ENCODE peak calls at places on chromosomes 2 and 18, in eight cellular contexts. X is HCT116, C is transverse colon, G is breast epithelium, Q is HepG2, T is GM12878, U is sigmoid colon, Z is K562. J is an unnamed sample.

GRCh38 chr2:165794520-165794882 is 454 bp upstream of the GALNT3 start:
- DNase-seq in X (peak; percentile 6), C (peak; percentile 69), G (peak; percentile 66), Q (no peak), T (peak; percentile 43), U (peak; percentile 57), Z (no peak), J (peak; percentile 76)

GRCh38 chr2:38596229-38596628 is 6.5 kb downstream of the HNRNPLL start:
- DNase-seq in X (no peak), C (no peak), G (no peak), Q (no peak), T (no peak), U (no peak), Z (no peak), J (no peak)

GRCh38 chr2:37837576-37838335 is 87.3 kb upstream of the RMDN2 start:
- DNase-seq in X (no peak), C (peak; percentile 54), G (no peak), Q (no peak), T (no peak), U (peak; percentile 96), Z (no peak), J (no peak)

GRCh38 chr18:59744271-59744721 is 47.1 kb upstream of the CCBE1 start:
- DNase-seq in X (no peak), C (no peak), G (no peak), Q (no peak), T (no peak), U (no peak), Z (no peak), J (no peak)

GRCh38 chr18:60599995-60600394 is 227.4 kb upstream of the MC4R start:
- DNase-seq in X (no peak), C (no peak), G (no peak), Q (no peak), T (no peak), U (no peak), Z (no peak), J (no peak)

GRCh38 chr2:176009445-176009844 is 7.4 kb upstream of the LNPK start:
- DNase-seq in X (no peak), C (no peak), G (no peak), Q (no peak), T (no peak), U (no peak), Z (peak; percentile 12), J (no peak)

GRCh38 chr18:8537400-8537799 is 71.8 kb upstream of the RAB12 start:
- DNase-seq in X (no peak), C (no peak), G (no peak), Q (no peak), T (no peak), U (no peak), Z (no peak), J (no peak)

GRCh38 chr2:234679766-234680687 is 183.1 kb upstream of the ARL4C start:
- DNase-seq in X (peak; percentile 90), C (peak; percentile 45), G (no peak), Q (peak; percentile 98), T (no peak), U (peak; percentile 89), Z (no peak), J (peak; percentile 30)

GRCh38 chr2:145106293-145106692 is 586.4 kb upstream of the ZEB2 start:
- DNase-seq in X (no peak), C (no peak), G (no peak), Q (no peak), T (no peak), U (no peak), Z (no peak), J (no peak)

GRCh38 chr2:212730994-212731393 is 192.4 kb upstream of the ERBB4 start:
- DNase-seq in X (no peak), C (no peak), G (no peak), Q (no peak), T (peak; percentile 79), U (no peak), Z (no peak), J (no peak)

GRCh38 chr2:42089340-42089925 is 41.6 kb downstream of the PKDCC start:
- DNase-seq in X (peak; percentile 31), C (peak; percentile 69), G (no peak), Q (peak; percentile 49), T (no peak), U (peak; percentile 84), Z (peak; percentile 86), J (peak; percentile 86)

DNA sequence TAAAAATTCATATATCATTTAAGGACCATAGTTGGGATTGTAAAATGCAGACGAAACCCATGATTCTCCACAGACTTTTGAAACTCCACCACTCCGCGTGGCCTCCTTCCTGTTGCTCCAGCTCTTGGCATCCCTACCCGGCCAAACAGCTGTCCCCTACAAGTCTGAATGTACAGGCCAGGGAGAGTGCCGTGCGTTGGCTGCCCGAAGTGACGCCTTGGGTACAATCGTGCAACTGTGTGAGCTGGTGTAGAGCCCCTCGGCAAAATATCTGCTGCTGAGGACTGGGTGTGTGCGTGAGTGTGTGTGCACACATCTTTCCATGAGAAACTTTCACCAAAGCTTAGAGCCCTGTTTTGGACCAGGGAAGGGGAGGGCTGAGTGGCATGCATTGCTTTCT is 43.8 kb upstream of the ZNF516 start:
- DNase-seq in X (no peak), C (no peak), G (no peak), Q (no peak), T (no peak), U (no peak), Z (no peak), J (no peak)
- TF ChIP-seq POLR2A in X (no peak), C (no peak), G (no peak), Q (no peak), T (no peak), U (no peak), Z (no peak), J (no peak)

GRCh38 chr2:95345066-95345414 is 47.9 kb downstream of the KCNIP3 start:
- DNase-seq in X (no peak), C (no peak), G (no peak), Q (no peak), T (no peak), U (no peak), Z (no peak), J (peak; percentile 14)

GRCh38 chr2:95346738-95347671 is 49.9 kb downstream of the KCNIP3 start:
- DNase-seq in X (no peak), C (no peak), G (no peak), Q (no peak), T (no peak), U (peak; percentile 69), Z (peak; percentile 15), J (peak; percentile 89)

GRCh38 chr2:95345415-95346235 is 48.5 kb downstream of the KCNIP3 start:
- DNase-seq in X (peak; percentile 60), C (peak; percentile 88), G (peak; percentile 66), Q (peak; percentile 29), T (no peak), U (peak; percentile 92), Z (peak; percentile 84), J (peak; percentile 79)

GRCh38 chr2:95344656-95345055 is 47.5 kb downstream of the KCNIP3 start:
- DNase-seq in X (no peak), C (no peak), G (no peak), Q (no peak), T (no peak), U (peak; percentile 30), Z (no peak), J (no peak)

DNA sequence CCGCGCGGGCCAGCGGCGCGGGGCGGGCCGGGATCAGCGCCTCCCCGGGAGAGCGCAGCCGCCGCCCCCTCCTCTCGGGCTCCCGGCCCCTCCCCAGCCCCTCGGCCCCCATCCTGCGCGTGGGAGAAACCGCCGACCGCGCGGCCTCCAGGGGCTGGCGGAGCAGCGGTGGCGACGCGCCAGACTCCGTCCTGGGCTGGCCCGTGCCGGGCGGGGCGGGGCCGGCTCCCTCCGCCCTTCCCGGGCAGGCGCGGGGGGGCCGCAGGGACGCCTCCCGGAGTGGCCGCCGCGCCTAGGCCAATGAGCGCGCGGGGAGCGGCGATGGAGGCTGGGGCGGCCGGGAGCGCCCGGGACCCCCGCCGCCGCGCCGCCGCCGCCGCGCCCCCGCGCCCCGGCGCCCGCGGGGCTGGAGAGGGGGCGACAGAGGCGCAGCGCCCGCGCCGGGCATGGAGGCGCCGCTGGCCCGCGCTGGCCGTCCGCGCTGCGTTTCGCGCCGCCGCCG is 49.1 kb downstream of the KCNIP3 start:
- DNase-seq in X (no peak), C (peak; percentile 67), G (no peak), Q (no peak), T (no peak), U (peak; percentile 84), Z (peak; percentile 78), J (peak; percentile 93)
- H3K4me3 ChIP-seq in X (peak overlapping the region; percentile 62), C (peak overlapping the region; percentile 66), G (peak overlapping the region; percentile 64), Q (no peak overlapping the region), T (no peak overlapping the region), U (peak overlapping the region; percentile 81), Z (peak overlapping the region; percentile 45), J (peak overlapping the region; percentile 71)

DNA sequence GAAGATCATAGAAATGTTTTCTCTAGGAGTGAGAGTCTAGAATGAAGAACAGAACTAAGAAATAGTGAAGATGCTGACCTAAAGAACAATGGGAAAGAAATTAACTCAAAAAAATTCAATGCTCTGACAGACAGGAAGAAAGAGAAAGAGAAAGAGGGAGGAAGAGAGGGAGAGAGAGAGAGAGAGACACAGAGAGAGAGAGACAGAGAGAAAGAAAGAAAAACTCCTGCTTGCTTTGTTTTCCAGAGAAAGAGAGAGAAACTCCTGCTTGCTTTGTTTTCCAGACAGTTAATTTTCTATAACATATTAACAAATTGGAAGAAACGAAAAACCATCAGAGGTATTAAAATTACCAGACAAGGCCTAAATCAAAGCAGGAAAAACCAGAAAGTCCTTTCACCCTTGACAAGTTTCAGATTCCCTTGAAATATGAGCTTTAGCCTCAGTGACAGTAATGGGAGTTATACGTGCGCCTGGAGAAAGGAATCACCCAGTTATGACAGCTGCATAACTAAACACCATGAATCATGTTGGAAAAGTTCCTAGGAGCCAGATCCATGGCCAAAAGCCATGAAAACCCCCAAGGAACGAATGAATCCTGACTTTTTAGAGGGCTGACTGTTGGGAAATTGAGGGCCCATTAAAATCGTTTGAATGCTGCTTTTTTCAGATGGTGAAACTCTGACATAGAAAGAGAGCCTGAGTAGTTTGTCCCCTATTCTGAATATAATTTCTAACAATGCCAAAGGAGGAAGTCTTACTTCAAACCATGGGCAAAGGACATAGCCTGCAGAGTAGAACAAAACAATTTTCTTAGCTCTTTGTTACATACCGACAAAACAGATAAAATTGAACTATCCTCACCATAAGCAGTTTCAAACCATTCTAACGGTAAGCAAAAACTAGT is 228.6 kb upstream of the CHST9 start:
- DNase-seq in X (no peak), C (no peak), G (no peak), Q (no peak), T (no peak), U (peak; percentile 72), Z (no peak), J (no peak)
- TF ChIP-seq POLR2AphosphoS5 in X (no peak), C (peak; percentile 46), G (no peak), Q (no peak), T (no peak), U (peak; percentile 15), Z (no peak), J (no peak)

GRCh38 chr2:1313240-1313924 is 99.9 kb upstream of the TPO start:
- DNase-seq in X (no peak), C (no peak), G (no peak), Q (no peak), T (no peak), U (no peak), Z (no peak), J (no peak)

GRCh38 chr2:1310866-1311265 is 102.4 kb upstream of the TPO start:
- DNase-seq in X (no peak), C (no peak), G (no peak), Q (no peak), T (no peak), U (no peak), Z (no peak), J (peak; percentile 31)

GRCh38 chr2:1310202-1310601 is 103.1 kb upstream of the TPO start:
- DNase-seq in X (no peak), C (no peak), G (no peak), Q (no peak), T (no peak), U (no peak), Z (no peak), J (no peak)

GRCh38 chr2:1318366-1319009 is 94.8 kb upstream of the TPO start:
- DNase-seq in X (no peak), C (no peak), G (no peak), Q (no peak), T (no peak), U (no peak), Z (no peak), J (no peak)

GRCh38 chr2:1314254-1314653 is 99.0 kb upstream of the TPO start:
- DNase-seq in X (no peak), C (no peak), G (no peak), Q (no peak), T (no peak), U (no peak), Z (no peak), J (no peak)
- TF ChIP-seq POLR2A in X (no peak), C (no peak), G (no peak), Q (no peak), T (no peak), U (no peak), Z (no peak), J (no peak)